ENCODE peak calls at places on chromosomes 4 and X, in seven cellular contexts. One of them, this sample, is unnamed.

GRCh38 chrX:153703036-153703370 is 15.3 kb downstream of the SLC6A8 start:
- DNase-seq in NCI-H2081: no peak
- DNase-seq in sciatic nerve: peak
- DNase-seq in RKO: no peak
- DNase-seq in stimulated activated CD8-positive, alpha-beta memory T cell treated with anti-CD3 and anti-CD28 coated beads, Interleukin-2, amount 100 ng/mL, for 1 hour: no peak
- DNase-seq in HEK293T: no peak
- DNase-seq in GM04504: no peak
- DNase-seq in this sample: no peak

GRCh38 chr4:142698541-142698940 is 147.6 kb downstream of the INPP4B start:
- DNase-seq in NCI-H2081: no peak
- DNase-seq in sciatic nerve: no peak
- DNase-seq in RKO: no peak
- DNase-seq in stimulated activated CD8-positive, alpha-beta memory T cell treated with anti-CD3 and anti-CD28 coated beads, Interleukin-2, amount 100 ng/mL, for 1 hour: no peak
- DNase-seq in HEK293T: no peak
- DNase-seq in GM04504: no peak
- DNase-seq in this sample: no peak

GRCh38 chr4:148333265-148333664 is 108.9 kb downstream of the NR3C2 start:
- DNase-seq in NCI-H2081: no peak
- DNase-seq in sciatic nerve: no peak
- DNase-seq in RKO: peak
- DNase-seq in stimulated activated CD8-positive, alpha-beta memory T cell treated with anti-CD3 and anti-CD28 coated beads, Interleukin-2, amount 100 ng/mL, for 1 hour: no peak
- DNase-seq in HEK293T: no peak
- DNase-seq in GM04504: no peak
- DNase-seq in this sample: no peak

GRCh38 chrX:41236629-41237028 is 97.3 kb upstream of the DDX3X start:
- DNase-seq in NCI-H2081: no peak
- DNase-seq in sciatic nerve: no peak
- DNase-seq in RKO: no peak
- DNase-seq in stimulated activated CD8-positive, alpha-beta memory T cell treated with anti-CD3 and anti-CD28 coated beads, Interleukin-2, amount 100 ng/mL, for 1 hour: no peak
- DNase-seq in HEK293T: no peak
- DNase-seq in GM04504: no peak
- DNase-seq in this sample: no peak

GRCh38 chr4:120066525-120067333 is at the start of gene MAD2L1:
- DNase-seq in NCI-H2081: peak
- DNase-seq in sciatic nerve: peak
- DNase-seq in RKO: peak
- DNase-seq in stimulated activated CD8-positive, alpha-beta memory T cell treated with anti-CD3 and anti-CD28 coated beads, Interleukin-2, amount 100 ng/mL, for 1 hour: peak
- DNase-seq in HEK293T: peak
- DNase-seq in GM04504: peak
- DNase-seq in this sample: peak

GRCh38 chrX:110168585-110168984 is 149.3 kb downstream of the AMMECR1 start:
- DNase-seq in NCI-H2081: no peak
- DNase-seq in sciatic nerve: no peak
- DNase-seq in RKO: no peak
- DNase-seq in stimulated activated CD8-positive, alpha-beta memory T cell treated with anti-CD3 and anti-CD28 coated beads, Interleukin-2, amount 100 ng/mL, for 1 hour: no peak
- DNase-seq in HEK293T: no peak
- DNase-seq in GM04504: no peak
- DNase-seq in this sample: no peak

GRCh38 chr4:153573881-153574807 is 108.0 kb downstream of the TMEM131L start:
- DNase-seq in NCI-H2081: peak
- DNase-seq in sciatic nerve: peak
- DNase-seq in RKO: peak
- DNase-seq in stimulated activated CD8-positive, alpha-beta memory T cell treated with anti-CD3 and anti-CD28 coated beads, Interleukin-2, amount 100 ng/mL, for 1 hour: peak
- DNase-seq in HEK293T: peak
- DNase-seq in GM04504: peak
- DNase-seq in this sample: no peak

GRCh38 chrX:87626996-87627395 is 109.4 kb downstream of the KLHL4 start:
- DNase-seq in NCI-H2081: no peak
- DNase-seq in sciatic nerve: no peak
- DNase-seq in RKO: no peak
- DNase-seq in stimulated activated CD8-positive, alpha-beta memory T cell treated with anti-CD3 and anti-CD28 coated beads, Interleukin-2, amount 100 ng/mL, for 1 hour: no peak
- DNase-seq in HEK293T: no peak
- DNase-seq in GM04504: no peak
- DNase-seq in this sample: no peak

GRCh38 chr4:140497776-140498636 is at the start of gene MGAT4D:
- DNase-seq in NCI-H2081: no peak
- DNase-seq in sciatic nerve: no peak
- DNase-seq in RKO: no peak
- DNase-seq in stimulated activated CD8-positive, alpha-beta memory T cell treated with anti-CD3 and anti-CD28 coated beads, Interleukin-2, amount 100 ng/mL, for 1 hour: no peak
- DNase-seq in HEK293T: no peak
- DNase-seq in GM04504: no peak
- DNase-seq in this sample: no peak

GRCh38 chrX:111098874-111099273 is 2.9 kb downstream of the PAK3 start:
- DNase-seq in NCI-H2081: peak
- DNase-seq in sciatic nerve: peak
- DNase-seq in RKO: no peak
- DNase-seq in stimulated activated CD8-positive, alpha-beta memory T cell treated with anti-CD3 and anti-CD28 coated beads, Interleukin-2, amount 100 ng/mL, for 1 hour: peak
- DNase-seq in HEK293T: peak
- DNase-seq in GM04504: no peak
- DNase-seq in this sample: peak

GRCh38 chrX:46791927-46792825 is 33.3 kb upstream of the SLC9A7 start:
- DNase-seq in NCI-H2081: no peak
- DNase-seq in sciatic nerve: no peak
- DNase-seq in RKO: peak
- DNase-seq in stimulated activated CD8-positive, alpha-beta memory T cell treated with anti-CD3 and anti-CD28 coated beads, Interleukin-2, amount 100 ng/mL, for 1 hour: no peak
- DNase-seq in HEK293T: no peak
- DNase-seq in GM04504: peak
- DNase-seq in this sample: no peak

GRCh38 chr4:64495948-64496347 is 86.7 kb upstream of the TECRL start:
- DNase-seq in NCI-H2081: no peak
- DNase-seq in sciatic nerve: no peak
- DNase-seq in RKO: no peak
- DNase-seq in stimulated activated CD8-positive, alpha-beta memory T cell treated with anti-CD3 and anti-CD28 coated beads, Interleukin-2, amount 100 ng/mL, for 1 hour: no peak
- DNase-seq in HEK293T: no peak
- DNase-seq in GM04504: no peak
- DNase-seq in this sample: no peak

GRCh38 chrX:107628662-107629532 is 587 bp downstream of the PRPS1 start:
- DNase-seq in NCI-H2081: peak
- DNase-seq in sciatic nerve: no peak
- DNase-seq in RKO: peak
- DNase-seq in stimulated activated CD8-positive, alpha-beta memory T cell treated with anti-CD3 and anti-CD28 coated beads, Interleukin-2, amount 100 ng/mL, for 1 hour: peak
- DNase-seq in HEK293T: peak
- DNase-seq in GM04504: no peak
- DNase-seq in this sample: peak

GRCh38 chr4:104969394-104970066 is 177.1 kb upstream of the TET2 start:
- DNase-seq in NCI-H2081: no peak
- DNase-seq in sciatic nerve: no peak
- DNase-seq in RKO: no peak
- DNase-seq in stimulated activated CD8-positive, alpha-beta memory T cell treated with anti-CD3 and anti-CD28 coated beads, Interleukin-2, amount 100 ng/mL, for 1 hour: no peak
- DNase-seq in HEK293T: no peak
- DNase-seq in GM04504: no peak
- DNase-seq in this sample: no peak

GRCh38 chr4:66640216-66640615 is 905.1 kb downstream of the CENPC start:
- DNase-seq in NCI-H2081: no peak
- DNase-seq in sciatic nerve: no peak
- DNase-seq in RKO: no peak
- DNase-seq in stimulated activated CD8-positive, alpha-beta memory T cell treated with anti-CD3 and anti-CD28 coated beads, Interleukin-2, amount 100 ng/mL, for 1 hour: no peak
- DNase-seq in HEK293T: no peak
- DNase-seq in GM04504: no peak
- DNase-seq in this sample: no peak

GRCh38 chr4:110636677-110637407 is 14.0 kb upstream of the PITX2 start:
- DNase-seq in NCI-H2081: no peak
- DNase-seq in sciatic nerve: no peak
- DNase-seq in RKO: peak
- DNase-seq in stimulated activated CD8-positive, alpha-beta memory T cell treated with anti-CD3 and anti-CD28 coated beads, Interleukin-2, amount 100 ng/mL, for 1 hour: no peak
- DNase-seq in HEK293T: peak
- DNase-seq in GM04504: peak
- DNase-seq in this sample: peak

GRCh38 chr4:96767815-96768480 is 928.1 kb downstream of the PDHA2 start:
- DNase-seq in NCI-H2081: no peak
- DNase-seq in sciatic nerve: no peak
- DNase-seq in RKO: no peak
- DNase-seq in stimulated activated CD8-positive, alpha-beta memory T cell treated with anti-CD3 and anti-CD28 coated beads, Interleukin-2, amount 100 ng/mL, for 1 hour: no peak
- DNase-seq in HEK293T: no peak
- DNase-seq in GM04504: no peak
- DNase-seq in this sample: no peak

GRCh38 chr4:86544313-86544966 is 49.7 kb upstream of the PTPN13 start:
- DNase-seq in NCI-H2081: no peak
- DNase-seq in sciatic nerve: no peak
- DNase-seq in RKO: no peak
- DNase-seq in stimulated activated CD8-positive, alpha-beta memory T cell treated with anti-CD3 and anti-CD28 coated beads, Interleukin-2, amount 100 ng/mL, for 1 hour: no peak
- DNase-seq in HEK293T: no peak
- DNase-seq in GM04504: no peak
- DNase-seq in this sample: no peak

GRCh38 chr4:39446842-39447573 is 11.7 kb downstream of the RPL9 start:
- DNase-seq in NCI-H2081: no peak
- DNase-seq in sciatic nerve: peak
- DNase-seq in RKO: no peak
- DNase-seq in stimulated activated CD8-positive, alpha-beta memory T cell treated with anti-CD3 and anti-CD28 coated beads, Interleukin-2, amount 100 ng/mL, for 1 hour: no peak
- DNase-seq in HEK293T: no peak
- DNase-seq in GM04504: peak
- DNase-seq in this sample: no peak

This sample was measured in SHP77.